ENCODE peak calls at places on chromosomes 11 and 22, in nine cellular contexts. One of them, this sample, is unnamed.

GRCh38 chr11:104946907-104947306 is 21.5 kb downstream of the CASP4 start:
- DNase-seq in cardiac muscle cell: no peak
- DNase-seq in activated CD4-positive, alpha-beta T cell treated with anti-CD3 and anti-CD28 coated beads, Interleukin-2, amount 50 U/mL, for 24 hours: peak
- DNase-seq in NB4: peak
- DNase-seq in cardiac fibroblast: peak
- DNase-seq in left colon: no peak
- DNase-seq in nucleus accumbens: no peak
- DNase-seq in kidney glomerular epithelial cell: peak
- DNase-seq in T-helper 2 cell: peak
- DNase-seq in this sample: no peak

GRCh38 chr11:122661182-122661945 is 5.8 kb downstream of the UBASH3B start:
- DNase-seq in cardiac muscle cell: no peak
- DNase-seq in activated CD4-positive, alpha-beta T cell treated with anti-CD3 and anti-CD28 coated beads, Interleukin-2, amount 50 U/mL, for 24 hours: no peak
- DNase-seq in NB4: no peak
- DNase-seq in cardiac fibroblast: no peak
- DNase-seq in left colon: no peak
- DNase-seq in nucleus accumbens: no peak
- DNase-seq in kidney glomerular epithelial cell: peak
- DNase-seq in T-helper 2 cell: no peak
- DNase-seq in this sample: no peak

GRCh38 chr11:110525883-110526282 is 96.1 kb downstream of the FDX1 start:
- DNase-seq in cardiac muscle cell: no peak
- DNase-seq in activated CD4-positive, alpha-beta T cell treated with anti-CD3 and anti-CD28 coated beads, Interleukin-2, amount 50 U/mL, for 24 hours: no peak
- DNase-seq in NB4: no peak
- DNase-seq in cardiac fibroblast: peak
- DNase-seq in left colon: no peak
- DNase-seq in nucleus accumbens: no peak
- DNase-seq in kidney glomerular epithelial cell: peak
- DNase-seq in T-helper 2 cell: no peak
- DNase-seq in this sample: peak

GRCh38 chr11:2289859-2290258 is 11.9 kb downstream of the C11orf21 start:
- DNase-seq in cardiac muscle cell: no peak
- DNase-seq in activated CD4-positive, alpha-beta T cell treated with anti-CD3 and anti-CD28 coated beads, Interleukin-2, amount 50 U/mL, for 24 hours: no peak
- DNase-seq in NB4: no peak
- DNase-seq in cardiac fibroblast: no peak
- DNase-seq in left colon: no peak
- DNase-seq in nucleus accumbens: no peak
- DNase-seq in kidney glomerular epithelial cell: no peak
- DNase-seq in T-helper 2 cell: no peak
- DNase-seq in this sample: no peak

GRCh38 chr11:86370171-86370570 is 4.5 kb upstream of the CCDC81 start:
- DNase-seq in cardiac muscle cell: no peak
- DNase-seq in activated CD4-positive, alpha-beta T cell treated with anti-CD3 and anti-CD28 coated beads, Interleukin-2, amount 50 U/mL, for 24 hours: no peak
- DNase-seq in NB4: no peak
- DNase-seq in cardiac fibroblast: no peak
- DNase-seq in left colon: no peak
- DNase-seq in nucleus accumbens: no peak
- DNase-seq in kidney glomerular epithelial cell: no peak
- DNase-seq in T-helper 2 cell: no peak
- DNase-seq in this sample: no peak

GRCh38 chr11:57484141-57484710 is 23.9 kb downstream of the RTN4RL2 start:
- DNase-seq in cardiac muscle cell: no peak
- DNase-seq in activated CD4-positive, alpha-beta T cell treated with anti-CD3 and anti-CD28 coated beads, Interleukin-2, amount 50 U/mL, for 24 hours: no peak
- DNase-seq in NB4: peak
- DNase-seq in cardiac fibroblast: no peak
- DNase-seq in left colon: no peak
- DNase-seq in nucleus accumbens: no peak
- DNase-seq in kidney glomerular epithelial cell: no peak
- DNase-seq in T-helper 2 cell: no peak
- DNase-seq in this sample: no peak

GRCh38 chr11:1310772-1311468 is 1.5 kb upstream of the TOLLIP start:
- DNase-seq in cardiac muscle cell: no peak
- DNase-seq in activated CD4-positive, alpha-beta T cell treated with anti-CD3 and anti-CD28 coated beads, Interleukin-2, amount 50 U/mL, for 24 hours: no peak
- DNase-seq in NB4: peak
- DNase-seq in cardiac fibroblast: no peak
- DNase-seq in left colon: peak
- DNase-seq in nucleus accumbens: no peak
- DNase-seq in kidney glomerular epithelial cell: no peak
- DNase-seq in T-helper 2 cell: peak
- DNase-seq in this sample: no peak

GRCh38 chr22:42691440-42691839 is 29.2 kb downstream of the A4GALT start:
- DNase-seq in cardiac muscle cell: no peak
- DNase-seq in activated CD4-positive, alpha-beta T cell treated with anti-CD3 and anti-CD28 coated beads, Interleukin-2, amount 50 U/mL, for 24 hours: no peak
- DNase-seq in NB4: no peak
- DNase-seq in cardiac fibroblast: no peak
- DNase-seq in left colon: no peak
- DNase-seq in nucleus accumbens: no peak
- DNase-seq in kidney glomerular epithelial cell: no peak
- DNase-seq in T-helper 2 cell: no peak
- DNase-seq in this sample: no peak

GRCh38 chr11:27722945-27723344 is 22.7 kb upstream of the BDNF start:
- DNase-seq in cardiac muscle cell: no peak
- DNase-seq in activated CD4-positive, alpha-beta T cell treated with anti-CD3 and anti-CD28 coated beads, Interleukin-2, amount 50 U/mL, for 24 hours: no peak
- DNase-seq in NB4: no peak
- DNase-seq in cardiac fibroblast: no peak
- DNase-seq in left colon: no peak
- DNase-seq in nucleus accumbens: no peak
- DNase-seq in kidney glomerular epithelial cell: no peak
- DNase-seq in T-helper 2 cell: no peak
- DNase-seq in this sample: no peak

GRCh38 chr11:59426361-59427067 is at the start of gene OR5A2:
- DNase-seq in cardiac muscle cell: no peak
- DNase-seq in activated CD4-positive, alpha-beta T cell treated with anti-CD3 and anti-CD28 coated beads, Interleukin-2, amount 50 U/mL, for 24 hours: no peak
- DNase-seq in NB4: no peak
- DNase-seq in cardiac fibroblast: no peak
- DNase-seq in left colon: no peak
- DNase-seq in nucleus accumbens: no peak
- DNase-seq in kidney glomerular epithelial cell: no peak
- DNase-seq in T-helper 2 cell: no peak
- DNase-seq in this sample: no peak

GRCh38 chr11:86230196-86230813 is 14.2 kb upstream of the EED start:
- DNase-seq in cardiac muscle cell: no peak
- DNase-seq in activated CD4-positive, alpha-beta T cell treated with anti-CD3 and anti-CD28 coated beads, Interleukin-2, amount 50 U/mL, for 24 hours: no peak
- DNase-seq in NB4: no peak
- DNase-seq in cardiac fibroblast: peak
- DNase-seq in left colon: no peak
- DNase-seq in nucleus accumbens: no peak
- DNase-seq in kidney glomerular epithelial cell: no peak
- DNase-seq in T-helper 2 cell: no peak
- DNase-seq in this sample: no peak

GRCh38 chr22:26889794-26890193 is 232.4 kb downstream of the MIAT start:
- DNase-seq in cardiac muscle cell: no peak
- DNase-seq in activated CD4-positive, alpha-beta T cell treated with anti-CD3 and anti-CD28 coated beads, Interleukin-2, amount 50 U/mL, for 24 hours: no peak
- DNase-seq in NB4: no peak
- DNase-seq in cardiac fibroblast: no peak
- DNase-seq in left colon: no peak
- DNase-seq in nucleus accumbens: no peak
- DNase-seq in kidney glomerular epithelial cell: peak
- DNase-seq in T-helper 2 cell: no peak
- DNase-seq in this sample: no peak

GRCh38 chr11:114260483-114260882 is 35.7 kb upstream of the NNMT start:
- DNase-seq in cardiac muscle cell: no peak
- DNase-seq in activated CD4-positive, alpha-beta T cell treated with anti-CD3 and anti-CD28 coated beads, Interleukin-2, amount 50 U/mL, for 24 hours: no peak
- DNase-seq in NB4: peak
- DNase-seq in cardiac fibroblast: no peak
- DNase-seq in left colon: no peak
- DNase-seq in nucleus accumbens: no peak
- DNase-seq in kidney glomerular epithelial cell: no peak
- DNase-seq in T-helper 2 cell: no peak
- DNase-seq in this sample: no peak

GRCh38 chr11:122650619-122651018 is 4.9 kb upstream of the UBASH3B start:
- DNase-seq in cardiac muscle cell: no peak
- DNase-seq in activated CD4-positive, alpha-beta T cell treated with anti-CD3 and anti-CD28 coated beads, Interleukin-2, amount 50 U/mL, for 24 hours: no peak
- DNase-seq in NB4: no peak
- DNase-seq in cardiac fibroblast: no peak
- DNase-seq in left colon: no peak
- DNase-seq in nucleus accumbens: no peak
- DNase-seq in kidney glomerular epithelial cell: no peak
- DNase-seq in T-helper 2 cell: no peak
- DNase-seq in this sample: no peak

GRCh38 chr11:58576792-58577440 is 1.3 kb upstream of the LPXN start:
- DNase-seq in cardiac muscle cell: no peak
- DNase-seq in activated CD4-positive, alpha-beta T cell treated with anti-CD3 and anti-CD28 coated beads, Interleukin-2, amount 50 U/mL, for 24 hours: no peak
- DNase-seq in NB4: peak
- DNase-seq in cardiac fibroblast: peak
- DNase-seq in left colon: no peak
- DNase-seq in nucleus accumbens: no peak
- DNase-seq in kidney glomerular epithelial cell: peak
- DNase-seq in T-helper 2 cell: peak
- DNase-seq in this sample: no peak

GRCh38 chr11:20367313-20367948 is 3.9 kb downstream of the HTATIP2 start:
- DNase-seq in cardiac muscle cell: no peak
- DNase-seq in activated CD4-positive, alpha-beta T cell treated with anti-CD3 and anti-CD28 coated beads, Interleukin-2, amount 50 U/mL, for 24 hours: peak
- DNase-seq in NB4: peak
- DNase-seq in cardiac fibroblast: peak
- DNase-seq in left colon: no peak
- DNase-seq in nucleus accumbens: peak
- DNase-seq in kidney glomerular epithelial cell: peak
- DNase-seq in T-helper 2 cell: peak
- DNase-seq in this sample: peak

GRCh38 chr22:25645266-25645665 is 80.8 kb downstream of the GRK3 start:
- DNase-seq in cardiac muscle cell: no peak
- DNase-seq in activated CD4-positive, alpha-beta T cell treated with anti-CD3 and anti-CD28 coated beads, Interleukin-2, amount 50 U/mL, for 24 hours: no peak
- DNase-seq in NB4: no peak
- DNase-seq in cardiac fibroblast: peak
- DNase-seq in left colon: no peak
- DNase-seq in nucleus accumbens: no peak
- DNase-seq in kidney glomerular epithelial cell: no peak
- DNase-seq in T-helper 2 cell: no peak
- DNase-seq in this sample: no peak

GRCh38 chr11:122796128-122796717 is 42.1 kb upstream of the CRTAM start:
- DNase-seq in cardiac muscle cell: peak
- DNase-seq in activated CD4-positive, alpha-beta T cell treated with anti-CD3 and anti-CD28 coated beads, Interleukin-2, amount 50 U/mL, for 24 hours: peak
- DNase-seq in NB4: peak
- DNase-seq in cardiac fibroblast: peak
- DNase-seq in left colon: peak
- DNase-seq in nucleus accumbens: no peak
- DNase-seq in kidney glomerular epithelial cell: no peak
- DNase-seq in T-helper 2 cell: peak
- DNase-seq in this sample: no peak

GRCh38 chr11:57071829-57072228 is 83.1 kb downstream of the OR5AK2 start:
- DNase-seq in cardiac muscle cell: no peak
- DNase-seq in activated CD4-positive, alpha-beta T cell treated with anti-CD3 and anti-CD28 coated beads, Interleukin-2, amount 50 U/mL, for 24 hours: no peak
- DNase-seq in NB4: no peak
- DNase-seq in cardiac fibroblast: peak
- DNase-seq in left colon: no peak
- DNase-seq in nucleus accumbens: no peak
- DNase-seq in kidney glomerular epithelial cell: no peak
- DNase-seq in T-helper 2 cell: no peak
- DNase-seq in this sample: no peak

GRCh38 chr11:77036398-77036797 is 2.2 kb downstream of the B3GNT6 start:
- DNase-seq in cardiac muscle cell: no peak
- DNase-seq in activated CD4-positive, alpha-beta T cell treated with anti-CD3 and anti-CD28 coated beads, Interleukin-2, amount 50 U/mL, for 24 hours: no peak
- DNase-seq in NB4: no peak
- DNase-seq in cardiac fibroblast: no peak
- DNase-seq in left colon: no peak
- DNase-seq in nucleus accumbens: no peak
- DNase-seq in kidney glomerular epithelial cell: no peak
- DNase-seq in T-helper 2 cell: no peak
- DNase-seq in this sample: no peak

GRCh38 chr11:32137263-32137662 is 46.4 kb downstream of the RCN1 start:
- DNase-seq in cardiac muscle cell: no peak
- DNase-seq in activated CD4-positive, alpha-beta T cell treated with anti-CD3 and anti-CD28 coated beads, Interleukin-2, amount 50 U/mL, for 24 hours: no peak
- DNase-seq in NB4: no peak
- DNase-seq in cardiac fibroblast: peak
- DNase-seq in left colon: no peak
- DNase-seq in nucleus accumbens: no peak
- DNase-seq in kidney glomerular epithelial cell: peak
- DNase-seq in T-helper 2 cell: no peak
- DNase-seq in this sample: no peak

GRCh38 chr11:127376316-127376715 is 375.7 kb upstream of the KIRREL3 start:
- DNase-seq in cardiac muscle cell: no peak
- DNase-seq in activated CD4-positive, alpha-beta T cell treated with anti-CD3 and anti-CD28 coated beads, Interleukin-2, amount 50 U/mL, for 24 hours: no peak
- DNase-seq in NB4: no peak
- DNase-seq in cardiac fibroblast: no peak
- DNase-seq in left colon: no peak
- DNase-seq in nucleus accumbens: no peak
- DNase-seq in kidney glomerular epithelial cell: no peak
- DNase-seq in T-helper 2 cell: no peak
- DNase-seq in this sample: no peak

GRCh38 chr11:6655020-6655789 is 404 bp downstream of the DCHS1 start:
- DNase-seq in cardiac muscle cell: peak
- DNase-seq in activated CD4-positive, alpha-beta T cell treated with anti-CD3 and anti-CD28 coated beads, Interleukin-2, amount 50 U/mL, for 24 hours: peak
- DNase-seq in NB4: no peak
- DNase-seq in cardiac fibroblast: no peak
- DNase-seq in left colon: peak
- DNase-seq in nucleus accumbens: no peak
- DNase-seq in kidney glomerular epithelial cell: no peak
- DNase-seq in T-helper 2 cell: no peak
- DNase-seq in this sample: no peak

GRCh38 chr11:105109855-105110750 is 29.5 kb downstream of the CARD18 start:
- DNase-seq in cardiac muscle cell: no peak
- DNase-seq in activated CD4-positive, alpha-beta T cell treated with anti-CD3 and anti-CD28 coated beads, Interleukin-2, amount 50 U/mL, for 24 hours: no peak
- DNase-seq in NB4: no peak
- DNase-seq in cardiac fibroblast: peak
- DNase-seq in left colon: no peak
- DNase-seq in nucleus accumbens: no peak
- DNase-seq in kidney glomerular epithelial cell: peak
- DNase-seq in T-helper 2 cell: no peak
- DNase-seq in this sample: no peak

GRCh38 chr11:110069158-110069737 is 23.9 kb upstream of the ZC3H12C start:
- DNase-seq in cardiac muscle cell: peak
- DNase-seq in activated CD4-positive, alpha-beta T cell treated with anti-CD3 and anti-CD28 coated beads, Interleukin-2, amount 50 U/mL, for 24 hours: no peak
- DNase-seq in NB4: peak
- DNase-seq in cardiac fibroblast: peak
- DNase-seq in left colon: peak
- DNase-seq in nucleus accumbens: no peak
- DNase-seq in kidney glomerular epithelial cell: no peak
- DNase-seq in T-helper 2 cell: peak
- DNase-seq in this sample: peak

GRCh38 chr11:72989727-72990126 is 152.4 kb downstream of the FCHSD2 start:
- DNase-seq in cardiac muscle cell: no peak
- DNase-seq in activated CD4-positive, alpha-beta T cell treated with anti-CD3 and anti-CD28 coated beads, Interleukin-2, amount 50 U/mL, for 24 hours: no peak
- DNase-seq in NB4: peak
- DNase-seq in cardiac fibroblast: peak
- DNase-seq in left colon: no peak
- DNase-seq in nucleus accumbens: no peak
- DNase-seq in kidney glomerular epithelial cell: no peak
- DNase-seq in T-helper 2 cell: no peak
- DNase-seq in this sample: no peak

GRCh38 chr22:22235564-22235963 is 9.0 kb upstream of the VPREB1 start:
- DNase-seq in cardiac muscle cell: no peak
- DNase-seq in activated CD4-positive, alpha-beta T cell treated with anti-CD3 and anti-CD28 coated beads, Interleukin-2, amount 50 U/mL, for 24 hours: peak
- DNase-seq in NB4: peak
- DNase-seq in cardiac fibroblast: peak
- DNase-seq in left colon: peak
- DNase-seq in nucleus accumbens: no peak
- DNase-seq in kidney glomerular epithelial cell: no peak
- DNase-seq in T-helper 2 cell: peak
- DNase-seq in this sample: peak

GRCh38 chr22:43826142-43827093 is 14.3 kb upstream of the EFCAB6 start:
- DNase-seq in cardiac muscle cell: no peak
- DNase-seq in activated CD4-positive, alpha-beta T cell treated with anti-CD3 and anti-CD28 coated beads, Interleukin-2, amount 50 U/mL, for 24 hours: no peak
- DNase-seq in NB4: peak
- DNase-seq in cardiac fibroblast: peak
- DNase-seq in left colon: no peak
- DNase-seq in nucleus accumbens: peak
- DNase-seq in kidney glomerular epithelial cell: peak
- DNase-seq in T-helper 2 cell: no peak
- DNase-seq in this sample: peak

GRCh38 chr11:46659908-46660307 is 40.5 kb downstream of the ARHGAP1 start:
- DNase-seq in cardiac muscle cell: no peak
- DNase-seq in activated CD4-positive, alpha-beta T cell treated with anti-CD3 and anti-CD28 coated beads, Interleukin-2, amount 50 U/mL, for 24 hours: no peak
- DNase-seq in NB4: peak
- DNase-seq in cardiac fibroblast: peak
- DNase-seq in left colon: no peak
- DNase-seq in nucleus accumbens: no peak
- DNase-seq in kidney glomerular epithelial cell: no peak
- DNase-seq in T-helper 2 cell: no peak
- DNase-seq in this sample: peak

GRCh38 chr11:1829039-1829820 is 5.6 kb upstream of the SYT8 start:
- DNase-seq in cardiac muscle cell: no peak
- DNase-seq in activated CD4-positive, alpha-beta T cell treated with anti-CD3 and anti-CD28 coated beads, Interleukin-2, amount 50 U/mL, for 24 hours: no peak
- DNase-seq in NB4: no peak
- DNase-seq in cardiac fibroblast: peak
- DNase-seq in left colon: no peak
- DNase-seq in nucleus accumbens: no peak
- DNase-seq in kidney glomerular epithelial cell: peak
- DNase-seq in T-helper 2 cell: no peak
- DNase-seq in this sample: peak

GRCh38 chr11:4539603-4540219 is 5.3 kb upstream of the OR52M1 start:
- DNase-seq in cardiac muscle cell: peak
- DNase-seq in activated CD4-positive, alpha-beta T cell treated with anti-CD3 and anti-CD28 coated beads, Interleukin-2, amount 50 U/mL, for 24 hours: peak
- DNase-seq in NB4: peak
- DNase-seq in cardiac fibroblast: peak
- DNase-seq in left colon: peak
- DNase-seq in nucleus accumbens: no peak
- DNase-seq in kidney glomerular epithelial cell: no peak
- DNase-seq in T-helper 2 cell: peak
- DNase-seq in this sample: no peak

This sample was measured in tibial artery.